ENCODE peak calls at places on chromosomes 11 and 22, in eight cellular contexts. D is nucleus accumbens, F is HTR-8/SVneo, N is GM12891, P is cardiac septum, Y is cardiac muscle cell, H is RPMI7951, B is EH. T is an unnamed sample.

GRCh38 chr11:613369-613968 is 2.3 kb downstream of the IRF7 start:
- DNase-seq in D (no peak), P (no peak), Y (peak), H (peak), F (peak), B (peak), N (peak), T (no peak)

GRCh38 chr22:27139935-27140493 is 482.6 kb downstream of the MIAT start:
- DNase-seq in Y (peak), B (peak), N (no peak), D (no peak), H (peak), F (peak), P (no peak), T (peak)

GRCh38 chr11:10382518-10382917 is 72.5 kb upstream of the AMPD3 start:
- DNase-seq in N (no peak), F (no peak), H (no peak), B (no peak), Y (no peak), P (no peak), D (no peak), T (no peak)

GRCh38 chr22:16933274-16933923 is 74.6 kb downstream of the GAB4 start:
- DNase-seq in B (no peak), Y (no peak), N (no peak), D (no peak), F (no peak), P (no peak), H (no peak), T (no peak)

GRCh38 chr11:32113200-32113599 is 22.3 kb downstream of the RCN1 start:
- DNase-seq in N (no peak), B (no peak), D (no peak), F (no peak), P (no peak), H (no peak), Y (no peak), T (no peak)

GRCh38 chr22:45456811-45457210 is 43.3 kb downstream of the RIBC2 start:
- DNase-seq in N (no peak), H (no peak), F (no peak), D (no peak), P (no peak), Y (no peak), B (no peak), T (no peak)

GRCh38 chr11:123801765-123802164 is 4.4 kb downstream of the OR6M1 start:
- DNase-seq in P (no peak), N (no peak), H (no peak), F (no peak), D (no peak), Y (no peak), B (no peak), T (no peak)

GRCh38 chr11:117829369-117829725 is 4.8 kb upstream of the FXYD2 start:
- DNase-seq in Y (no peak), D (no peak), B (no peak), P (peak), H (no peak), F (no peak), N (no peak), T (peak)

GRCh38 chr11:31110825-31111224 is 258.7 kb downstream of the DCDC1 start:
- DNase-seq in Y (peak), D (no peak), F (no peak), B (no peak), P (no peak), N (no peak), H (no peak), T (no peak)

GRCh38 chr11:76703707-76704106 is 33.2 kb upstream of the LRRC32 start:
- DNase-seq in B (no peak), D (no peak), N (no peak), F (no peak), P (no peak), H (no peak), Y (no peak), T (no peak)

GRCh38 chr11:122248130-122248529 is 132.1 kb upstream of the BLID start:
- DNase-seq in B (no peak), D (no peak), H (no peak), F (no peak), P (no peak), Y (no peak), N (no peak), T (no peak)

GRCh38 chr11:100932474-100933100 is 197.0 kb downstream of the PGR start:
- DNase-seq in B (peak), P (no peak), H (peak), F (no peak), N (no peak), Y (peak), D (no peak), T (no peak)